ENCODE peak calls at places on chromosome X, in seven cellular contexts. One of them, this sample, is unnamed.

GRCh38 chrX:12141511-12141910 is 3.2 kb downstream of the FRMPD4 start:
- DNase-seq in aorta: no peak
- DNase-seq in lower leg skin: no peak
- DNase-seq in suprapubic skin: no peak
- DNase-seq in coronary artery: no peak
- DNase-seq in fibroblast of pulmonary artery: no peak
- DNase-seq in hepatocyte: no peak
- DNase-seq in this sample: no peak

GRCh38 chrX:153517941-153518834 is 746 bp downstream of the ATP2B3 start:
- DNase-seq in hepatocyte: no peak
- DNase-seq in coronary artery: no peak
- DNase-seq in fibroblast of pulmonary artery: no peak
- DNase-seq in aorta: no peak
- DNase-seq in suprapubic skin: no peak
- DNase-seq in lower leg skin: no peak
- DNase-seq in this sample: no peak

GRCh38 chrX:29155286-29155685 is 568.0 kb downstream of the IL1RAPL1 start:
- DNase-seq in fibroblast of pulmonary artery: no peak
- DNase-seq in hepatocyte: no peak
- DNase-seq in coronary artery: no peak
- DNase-seq in suprapubic skin: no peak
- DNase-seq in aorta: no peak
- DNase-seq in lower leg skin: no peak
- DNase-seq in this sample: no peak

GRCh38 chrX:45735571-45735970 is 534.9 kb upstream of the DIPK2B start:
- DNase-seq in lower leg skin: no peak
- DNase-seq in hepatocyte: no peak
- DNase-seq in coronary artery: no peak
- DNase-seq in fibroblast of pulmonary artery: no peak
- DNase-seq in aorta: no peak
- DNase-seq in suprapubic skin: no peak
- DNase-seq in this sample: no peak

GRCh38 chrX:105820247-105820646 is 2.1 kb upstream of the NRK start:
- DNase-seq in suprapubic skin: no peak
- DNase-seq in aorta: no peak
- DNase-seq in lower leg skin: no peak
- DNase-seq in hepatocyte: no peak
- DNase-seq in fibroblast of pulmonary artery: no peak
- DNase-seq in coronary artery: no peak
- DNase-seq in this sample: no peak

GRCh38 chrX:80512924-80513323 is 92.7 kb downstream of the TENT5D start:
- DNase-seq in fibroblast of pulmonary artery: no peak
- DNase-seq in hepatocyte: no peak
- DNase-seq in coronary artery: no peak
- DNase-seq in lower leg skin: no peak
- DNase-seq in suprapubic skin: no peak
- DNase-seq in aorta: no peak
- DNase-seq in this sample: no peak

GRCh38 chrX:152245231-152245630 is 106.9 kb upstream of the MAGEA10 start:
- DNase-seq in suprapubic skin: no peak
- DNase-seq in lower leg skin: no peak
- DNase-seq in coronary artery: no peak
- DNase-seq in fibroblast of pulmonary artery: no peak
- DNase-seq in hepatocyte: no peak
- DNase-seq in aorta: no peak
- DNase-seq in this sample: no peak

GRCh38 chrX:133250184-133251080 is 32.3 kb upstream of the TFDP3 start:
- DNase-seq in suprapubic skin: no peak
- DNase-seq in aorta: no peak
- DNase-seq in hepatocyte: no peak
- DNase-seq in fibroblast of pulmonary artery: no peak
- DNase-seq in coronary artery: no peak
- DNase-seq in lower leg skin: no peak
- DNase-seq in this sample: no peak

GRCh38 chrX:108270280-108270679 is 167.9 kb downstream of the COL4A6 start:
- DNase-seq in fibroblast of pulmonary artery: no peak
- DNase-seq in hepatocyte: no peak
- DNase-seq in lower leg skin: peak
- DNase-seq in aorta: no peak
- DNase-seq in coronary artery: no peak
- DNase-seq in suprapubic skin: no peak
- DNase-seq in this sample: no peak

GRCh38 chrX:22952011-22952410 is 47.7 kb upstream of the DDX53 start:
- DNase-seq in hepatocyte: peak
- DNase-seq in aorta: no peak
- DNase-seq in coronary artery: no peak
- DNase-seq in suprapubic skin: no peak
- DNase-seq in fibroblast of pulmonary artery: peak
- DNase-seq in lower leg skin: no peak
- DNase-seq in this sample: no peak

GRCh38 chrX:11180571-11180970 is 69.4 kb downstream of the HCCS start:
- DNase-seq in lower leg skin: no peak
- DNase-seq in coronary artery: no peak
- DNase-seq in fibroblast of pulmonary artery: no peak
- DNase-seq in aorta: no peak
- DNase-seq in suprapubic skin: no peak
- DNase-seq in hepatocyte: no peak
- DNase-seq in this sample: no peak

GRCh38 chrX:101393530-101394305 is 2.9 kb downstream of the RPL36A start:
- DNase-seq in aorta: no peak
- DNase-seq in fibroblast of pulmonary artery: no peak
- DNase-seq in suprapubic skin: no peak
- DNase-seq in coronary artery: no peak
- DNase-seq in lower leg skin: no peak
- DNase-seq in hepatocyte: no peak
- DNase-seq in this sample: no peak

GRCh38 chrX:13430136-13430827 is 110.4 kb upstream of the ATXN3L start:
- DNase-seq in aorta: no peak
- DNase-seq in hepatocyte: no peak
- DNase-seq in fibroblast of pulmonary artery: no peak
- DNase-seq in lower leg skin: no peak
- DNase-seq in coronary artery: no peak
- DNase-seq in suprapubic skin: no peak
- DNase-seq in this sample: no peak

GRCh38 chrX:40773809-40774208 is 38.5 kb upstream of the MED14 start:
- DNase-seq in lower leg skin: no peak
- DNase-seq in coronary artery: no peak
- DNase-seq in suprapubic skin: no peak
- DNase-seq in hepatocyte: no peak
- DNase-seq in aorta: no peak
- DNase-seq in fibroblast of pulmonary artery: peak
- DNase-seq in this sample: no peak

GRCh38 chrX:134660627-134661026 is 2.4 kb upstream of the PLAC1 start:
- DNase-seq in suprapubic skin: no peak
- DNase-seq in coronary artery: no peak
- DNase-seq in lower leg skin: no peak
- DNase-seq in hepatocyte: no peak
- DNase-seq in fibroblast of pulmonary artery: no peak
- DNase-seq in aorta: no peak
- DNase-seq in this sample: no peak

GRCh38 chrX:21375795-21376069 is 1.5 kb downstream of the CNKSR2 start:
- DNase-seq in fibroblast of pulmonary artery: no peak
- DNase-seq in aorta: no peak
- DNase-seq in hepatocyte: peak
- DNase-seq in suprapubic skin: no peak
- DNase-seq in coronary artery: no peak
- DNase-seq in lower leg skin: no peak
- DNase-seq in this sample: no peak
- H3K4me3 ChIP-seq in fibroblast of pulmonary artery: no peak
- H3K4me3 ChIP-seq in aorta: no peak
- H3K4me3 ChIP-seq in hepatocyte: peak
- H3K4me3 ChIP-seq in suprapubic skin: peak
- H3K4me3 ChIP-seq in coronary artery: peak
- H3K4me3 ChIP-seq in lower leg skin: no peak
- H3K4me3 ChIP-seq in this sample: no peak

DNA sequence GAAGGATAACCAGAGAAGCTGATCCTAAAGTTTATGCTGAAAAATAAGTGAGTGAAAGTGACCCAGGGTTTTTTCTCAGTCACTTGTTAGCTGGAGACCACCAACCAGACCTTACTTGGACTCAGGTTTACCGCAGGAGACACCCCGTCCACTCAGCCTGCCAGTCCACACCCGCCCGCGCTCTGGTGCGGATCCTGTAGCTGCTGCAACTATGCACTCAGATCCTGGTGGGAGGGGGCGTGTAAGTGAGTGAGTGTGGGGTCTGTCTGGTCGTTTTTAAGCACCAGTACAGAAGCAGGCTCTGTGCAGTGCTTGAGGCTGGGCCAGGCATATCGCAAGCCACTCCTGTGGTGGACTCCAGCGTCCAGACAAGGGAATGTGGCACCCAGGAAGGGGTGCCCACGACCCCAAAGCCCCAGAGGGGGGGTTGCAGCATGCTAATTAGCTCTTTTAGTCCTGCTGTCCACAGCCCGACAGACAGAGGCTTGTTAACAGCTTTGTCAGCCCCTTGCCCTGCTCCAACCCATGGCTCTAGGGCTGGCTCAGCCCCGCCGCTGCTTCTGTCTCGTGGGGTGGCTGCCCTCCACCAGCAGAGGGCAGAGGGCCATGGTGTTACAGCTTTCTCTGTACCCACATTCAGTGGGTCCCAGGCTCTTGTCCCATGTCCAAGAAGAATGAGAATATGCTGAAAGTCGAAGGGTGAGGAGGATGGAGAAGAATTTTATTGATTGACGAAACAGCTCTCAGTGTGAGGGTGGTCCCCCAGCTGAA is 40.4 kb upstream of the PPP1R2C start:
- DNase-seq in lower leg skin: no peak
- DNase-seq in suprapubic skin: no peak
- DNase-seq in fibroblast of pulmonary artery: no peak
- DNase-seq in hepatocyte: no peak
- DNase-seq in coronary artery: no peak
- DNase-seq in aorta: no peak
- DNase-seq in this sample: no peak
- H3K4me3 ChIP-seq in lower leg skin: no peak
- H3K4me3 ChIP-seq in suprapubic skin: no peak
- H3K4me3 ChIP-seq in fibroblast of pulmonary artery: no peak
- H3K4me3 ChIP-seq in hepatocyte: no peak
- H3K4me3 ChIP-seq in coronary artery: no peak
- H3K4me3 ChIP-seq in aorta: no peak
- H3K4me3 ChIP-seq in this sample: no peak

GRCh38 chrX:120486786-120487185 is 17.7 kb upstream of the LAMP2 start:
- DNase-seq in lower leg skin: no peak
- DNase-seq in fibroblast of pulmonary artery: no peak
- DNase-seq in coronary artery: no peak
- DNase-seq in aorta: no peak
- DNase-seq in hepatocyte: no peak
- DNase-seq in suprapubic skin: no peak
- DNase-seq in this sample: no peak

DNA sequence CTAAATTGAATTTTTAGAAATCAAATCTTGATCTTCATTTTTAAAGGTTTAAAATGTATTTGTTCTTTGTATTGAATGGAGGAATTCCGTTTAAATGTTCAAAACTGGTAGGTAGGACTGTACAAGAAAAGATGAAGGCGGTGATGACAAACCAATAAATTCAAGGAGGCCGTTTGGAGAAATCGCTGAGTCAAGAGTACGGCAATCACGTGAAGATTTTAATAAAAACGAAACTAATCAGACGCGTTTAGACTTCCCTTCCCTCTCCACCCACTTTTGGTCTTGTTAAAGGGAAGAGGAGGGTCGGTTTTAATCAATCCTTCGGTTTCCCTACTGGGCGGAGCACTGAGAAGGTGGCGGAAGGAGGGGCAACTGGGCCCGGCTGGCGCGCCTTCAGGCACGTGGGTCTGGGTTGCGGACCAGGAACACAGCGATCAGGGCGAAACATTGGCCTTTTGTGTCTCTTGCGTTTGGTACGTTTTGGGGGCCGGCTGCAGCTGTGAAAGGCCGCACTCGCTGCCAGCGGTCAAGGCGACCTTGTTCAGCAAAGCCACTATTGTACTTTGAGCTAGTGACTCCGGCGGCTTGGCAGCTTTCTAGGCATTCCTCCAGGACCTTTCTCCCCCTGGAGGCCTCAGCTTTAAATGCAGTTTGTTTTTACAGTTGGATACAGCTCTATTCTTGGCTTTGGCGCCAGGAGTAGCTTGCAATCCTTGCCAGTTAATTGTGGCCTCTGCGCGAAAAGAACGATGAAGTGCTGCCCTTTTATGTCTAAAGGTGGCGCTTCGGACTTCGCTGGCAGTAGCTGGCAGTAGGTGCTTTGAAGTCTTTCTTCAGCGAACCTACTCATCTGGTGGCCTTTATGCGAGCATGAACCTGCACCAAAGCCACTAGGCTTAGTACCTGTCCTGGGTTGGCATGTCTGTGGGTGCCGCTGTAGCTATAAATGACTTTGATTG is 16.7 kb upstream of the LAMP2 start:
- DNase-seq in lower leg skin: peak
- DNase-seq in coronary artery: peak
- DNase-seq in fibroblast of pulmonary artery: peak
- DNase-seq in suprapubic skin: peak
- DNase-seq in hepatocyte: peak
- DNase-seq in aorta: peak
- DNase-seq in this sample: peak
- H3K4me3 ChIP-seq in lower leg skin: peak
- H3K4me3 ChIP-seq in coronary artery: peak
- H3K4me3 ChIP-seq in fibroblast of pulmonary artery: peak
- H3K4me3 ChIP-seq in suprapubic skin: peak
- H3K4me3 ChIP-seq in hepatocyte: peak
- H3K4me3 ChIP-seq in aorta: peak
- H3K4me3 ChIP-seq in this sample: peak

GRCh38 chrX:140712413-140713173 is 3.0 kb downstream of the LINC00632 start:
- DNase-seq in coronary artery: peak
- DNase-seq in suprapubic skin: peak
- DNase-seq in fibroblast of pulmonary artery: peak
- DNase-seq in lower leg skin: peak
- DNase-seq in hepatocyte: peak
- DNase-seq in aorta: peak
- DNase-seq in this sample: peak
- H3K4me3 ChIP-seq in coronary artery: peak
- H3K4me3 ChIP-seq in suprapubic skin: peak
- H3K4me3 ChIP-seq in fibroblast of pulmonary artery: peak
- H3K4me3 ChIP-seq in lower leg skin: no peak
- H3K4me3 ChIP-seq in hepatocyte: no peak
- H3K4me3 ChIP-seq in aorta: peak
- H3K4me3 ChIP-seq in this sample: no peak

DNA sequence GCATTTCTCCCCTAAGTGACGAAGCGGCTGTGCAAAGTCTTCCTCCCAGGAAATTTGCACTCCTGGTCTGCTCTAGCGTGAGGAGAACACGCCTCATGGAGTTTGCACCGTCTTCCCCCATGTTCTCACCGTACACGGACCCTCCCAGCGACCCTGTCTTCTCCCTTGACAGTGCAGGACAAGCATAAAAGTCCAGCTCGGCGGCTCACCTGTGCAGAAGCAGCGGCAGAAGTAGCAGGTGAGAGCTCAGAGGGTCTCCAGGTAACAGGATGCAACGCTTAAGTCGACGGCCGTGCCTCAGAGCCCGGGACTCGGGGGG is 314 bp downstream of the P2RY8 start:
- DNase-seq in aorta: no peak
- DNase-seq in coronary artery: no peak
- DNase-seq in lower leg skin: no peak
- DNase-seq in suprapubic skin: peak
- DNase-seq in fibroblast of pulmonary artery: no peak
- DNase-seq in hepatocyte: no peak
- DNase-seq in this sample: no peak
- H3K4me3 ChIP-seq in aorta: no peak
- H3K4me3 ChIP-seq in coronary artery: peak
- H3K4me3 ChIP-seq in lower leg skin: no peak
- H3K4me3 ChIP-seq in suprapubic skin: peak
- H3K4me3 ChIP-seq in fibroblast of pulmonary artery: no peak
- H3K4me3 ChIP-seq in hepatocyte: no peak
- H3K4me3 ChIP-seq in this sample: peak

This sample was measured in CD4-positive, alpha-beta memory T cell.